ENCODE peak calls at places on chromosome X, in four cellular contexts. S is cerebellum; M is activated T-helper 1 cell treated with anti-CD3 and anti-CD28 coated beads, Interleukin-2, amount 50 U/mL, for 16 hours; Y is left cardiac atrium. F is an unnamed sample.

GRCh38 chrX:9591496-9591895 is 126.6 kb downstream of the TBL1X start:
- DNase-seq in M (no peak), Y (no peak), S (no peak), F (no peak)

GRCh38 chrX:14997271-14997670 is 124.0 kb downstream of the MOSPD2 start:
- DNase-seq in M (no peak), S (no peak), Y (no peak), F (no peak)

GRCh38 chrX:65994519-65995501 is 45.1 kb downstream of the VSIG4 start:
- DNase-seq in M (no peak), S (no peak), Y (no peak), F (no peak)

GRCh38 chrX:71533850-71534515 is 1.1 kb downstream of the OGT start:
- DNase-seq in M (peak; percentile 30), Y (peak; percentile 56), S (peak; percentile 27), F (peak; percentile 81)

GRCh38 chrX:31546130-31546529 is 474.3 kb upstream of the FTHL17 start:
- DNase-seq in S (no peak), Y (peak; percentile 24), M (no peak), F (no peak)

GRCh38 chrX:151773434-151773833 is 38.9 kb downstream of the CNGA2 start:
- DNase-seq in M (no peak), S (no peak), Y (no peak), F (no peak)

GRCh38 chrX:13837290-13837745 is 20.4 kb upstream of the GPM6B start:
- DNase-seq in M (no peak), S (no peak), Y (no peak), F (no peak)

GRCh38 chrX:106933538-106933961 is 13.3 kb downstream of the CLDN2 start:
- DNase-seq in M (no peak), Y (no peak), S (no peak), F (peak; percentile 56)

GRCh38 chrX:131565909-131566308 is 22.0 kb downstream of the OR13H1 start:
- DNase-seq in M (no peak), Y (no peak), S (no peak), F (no peak)

GRCh38 chrX:129733335-129733734 is 5.4 kb upstream of the XPNPEP2 start:
- DNase-seq in S (no peak), Y (no peak), M (no peak), F (no peak)

GRCh38 chrX:150361070-150361776 is 1.9 kb upstream of the MAMLD1 start:
- DNase-seq in S (no peak), M (peak; percentile 11), Y (no peak), F (no peak)

GRCh38 chrX:72128881-72129280 is 2.8 kb downstream of the RTL5 start:
- DNase-seq in M (no peak), S (no peak), Y (no peak), F (no peak)

F was measured in right cardiac atrium.